ENCODE peak calls at places on chromosomes 16 and 17, in seven cellular contexts. I is ovary; P is HEK293T; H is hepatocyte; W is activated T-helper 1 cell treated with anti-CD3 and anti-CD28 coated beads, Interleukin-2, amount 50 U/mL, for 16 hours; C is AG10803; N is stimulated activated CD8-positive, alpha-beta memory T cell treated with anti-CD3 and anti-CD28 coated beads, Interleukin-4, amount 100 ng/mL, for 24 hours. Y is an unnamed sample.

GRCh38 chr17:66542967-66543525 is 240.6 kb downstream of the PRKCA start:
- DNase-seq in I (no peak), P (no peak), H (no peak), W (no peak), C (peak), N (no peak), Y (no peak)

GRCh38 chr17:77606865-77607210 is 351.7 kb upstream of the TNRC6C start:
- DNase-seq in I (no peak), P (no peak), H (no peak), W (no peak), C (no peak), N (no peak), Y (no peak)

GRCh38 chr17:75468311-75468754 is 11.9 kb downstream of the TMEM94 start:
- DNase-seq in I (no peak), P (no peak), H (no peak), W (no peak), C (peak), N (no peak), Y (no peak)

GRCh38 chr16:88688013-88688778 is 1.9 kb upstream of the SNAI3 start:
- DNase-seq in I (no peak), P (no peak), H (peak), W (no peak), C (no peak), N (no peak), Y (no peak)

GRCh38 chr16:57137566-57138273 is 45.3 kb downstream of the CPNE2 start:
- DNase-seq in I (no peak), P (no peak), H (no peak), W (no peak), C (no peak), N (no peak), Y (no peak)

GRCh38 chr16:3182608-3183444 is 5.2 kb upstream of the OR1F1 start:
- DNase-seq in I (no peak), P (peak), H (no peak), W (no peak), C (peak), N (no peak), Y (no peak)

GRCh38 chr17:28033972-28034714 is 8.3 kb upstream of the NLK start:
- DNase-seq in I (no peak), P (no peak), H (no peak), W (no peak), C (peak), N (no peak), Y (no peak)

GRCh38 chr17:21300601-21301571 is 16.4 kb downstream of the MAP2K3 start:
- DNase-seq in I (no peak), P (no peak), H (no peak), W (no peak), C (no peak), N (no peak), Y (no peak)

GRCh38 chr17:41593306-41594095 is 6.8 kb upstream of the KRT14 start:
- DNase-seq in I (no peak), P (no peak), H (no peak), W (no peak), C (no peak), N (no peak), Y (no peak)

GRCh38 chr17:80945736-80946135 is 45.9 kb upstream of the CHMP6 start:
- DNase-seq in I (no peak), P (no peak), H (no peak), W (no peak), C (no peak), N (no peak), Y (peak)

GRCh38 chr16:86391486-86391885 is 118.8 kb upstream of the FOXF1 start:
- DNase-seq in I (no peak), P (no peak), H (no peak), W (no peak), C (no peak), N (no peak), Y (no peak)

GRCh38 chr16:73063854-73064226 is 15.9 kb upstream of the ZFHX3 start:
- DNase-seq in I (no peak), P (no peak), H (no peak), W (no peak), C (no peak), N (no peak), Y (no peak)

GRCh38 chr17:59846391-59847165 is 46.2 kb downstream of the TUBD1 start:
- DNase-seq in I (peak), P (no peak), H (peak), W (no peak), C (peak), N (no peak), Y (peak)

GRCh38 chr16:53768593-53768992 is 64.6 kb downstream of the FTO start:
- DNase-seq in I (no peak), P (no peak), H (peak), W (no peak), C (peak), N (no peak), Y (no peak)

GRCh38 chr16:4976079-4976478 is 17.9 kb downstream of the SEC14L5 start:
- DNase-seq in I (no peak), P (no peak), H (no peak), W (no peak), C (no peak), N (no peak), Y (no peak)

GRCh38 chr16:85391769-85392583 is 221.1 kb upstream of the GSE1 start:
- DNase-seq in I (no peak), P (no peak), H (no peak), W (no peak), C (no peak), N (no peak), Y (no peak)

GRCh38 chr17:29714146-29714545 is 91.4 kb upstream of the CORO6 start:
- DNase-seq in I (no peak), P (no peak), H (no peak), W (no peak), C (no peak), N (no peak), Y (no peak)

GRCh38 chr17:38982858-38983746 is 15.9 kb upstream of the FBXO47 start:
- DNase-seq in I (peak), P (peak), H (peak), W (no peak), C (peak), N (no peak), Y (peak)

GRCh38 chr17:72406501-72406900 is 285.7 kb downstream of the SOX9 start:
- DNase-seq in I (no peak), P (no peak), H (peak), W (no peak), C (no peak), N (no peak), Y (no peak)

GRCh38 chr17:62668091-62668804 is 40.8 kb downstream of the MRC2 start:
- DNase-seq in I (no peak), P (no peak), H (no peak), W (no peak), C (no peak), N (no peak), Y (no peak)